ENCODE peak calls at places on chromosomes 11 and 22, in nine cellular contexts. T, U, O, Z, G, A, F, H and C are unnamed samples.

GRCh38 chr11:121603316-121603715 is 150.5 kb upstream of the SORL1-AS1 start:
- DNase-seq in T (no peak), U (no peak), O (no peak), Z (no peak), G (no peak), A (no peak), F (no peak), H (no peak), C (no peak)

GRCh38 chr11:122487669-122488068 is 167.9 kb upstream of the UBASH3B start:
- DNase-seq in T (no peak), U (no peak), O (no peak), Z (no peak), G (no peak), A (no peak), F (no peak), H (no peak), C (no peak)

GRCh38 chr11:2652857-2653643 is 46.7 kb downstream of the KCNQ1OT1 start:
- DNase-seq in T (no peak), U (no peak), O (no peak), Z (no peak), G (no peak), A (no peak), F (no peak), H (no peak), C (no peak)

GRCh38 chr22:23068832-23069385 is 1.4 kb upstream of the GNAZ start:
- DNase-seq in T (peak), U (no peak), O (peak), Z (no peak), G (no peak), A (peak), F (no peak), H (no peak), C (no peak)

GRCh38 chr22:32050678-32051515 is 7.8 kb downstream of the SLC5A1 start:
- DNase-seq in T (no peak), U (no peak), O (no peak), Z (no peak), G (peak), A (no peak), F (peak), H (peak), C (peak)

GRCh38 chr11:12785901-12786300 is 111.7 kb downstream of the TEAD1 start:
- DNase-seq in T (no peak), U (no peak), O (no peak), Z (no peak), G (no peak), A (no peak), F (no peak), H (no peak), C (no peak)

GRCh38 chr22:19622061-19622441 is 92.3 kb upstream of the SEPTIN5 start:
- DNase-seq in T (no peak), U (no peak), O (no peak), Z (no peak), G (no peak), A (no peak), F (no peak), H (no peak), C (no peak)

GRCh38 chr11:84564180-84564866 is 1062.8 kb downstream of the DLG2 start:
- DNase-seq in T (no peak), U (peak), O (no peak), Z (peak), G (peak), A (no peak), F (peak), H (no peak), C (peak)

GRCh38 chr11:70468256-70469230 is 70.2 kb downstream of the CTTN start:
- DNase-seq in T (no peak), U (no peak), O (no peak), Z (no peak), G (no peak), A (no peak), F (no peak), H (no peak), C (no peak)

GRCh38 chr11:67635231-67635521 is 4.4 kb downstream of the TBX10 start:
- DNase-seq in T (no peak), U (no peak), O (no peak), Z (no peak), G (no peak), A (no peak), F (no peak), H (no peak), C (no peak)

GRCh38 chr11:124329787-124330478 is 9.9 kb upstream of the OR8D2 start:
- DNase-seq in T (no peak), U (no peak), O (no peak), Z (peak), G (no peak), A (no peak), F (no peak), H (no peak), C (no peak)

GRCh38 chr11:75793966-75794365 is 21.0 kb upstream of the UVRAG start:
- DNase-seq in T (no peak), U (no peak), O (no peak), Z (no peak), G (no peak), A (no peak), F (no peak), H (no peak), C (no peak)

GRCh38 chr11:41578421-41579047 is 119.1 kb upstream of the LRRC4C start:
- DNase-seq in T (no peak), U (no peak), O (no peak), Z (no peak), G (no peak), A (no peak), F (no peak), H (no peak), C (no peak)

GRCh38 chr22:27952091-27952490 is 33.0 kb upstream of the PITPNB start:
- DNase-seq in T (no peak), U (no peak), O (no peak), Z (no peak), G (no peak), A (no peak), F (no peak), H (no peak), C (no peak)

GRCh38 chr11:62433553-62434301 is 14.9 kb downstream of the SCGB1A1 start:
- DNase-seq in T (no peak), U (no peak), O (no peak), Z (no peak), G (no peak), A (no peak), F (no peak), H (no peak), C (no peak)

GRCh38 chr11:12007769-12008737 is at the start of gene DKK3:
- DNase-seq in T (no peak), U (peak), O (no peak), Z (no peak), G (no peak), A (peak), F (no peak), H (no peak), C (no peak)

GRCh38 chr22:36986242-36986821 is 32.9 kb downstream of the TST start:
- DNase-seq in T (no peak), U (no peak), O (no peak), Z (no peak), G (peak), A (no peak), F (no peak), H (no peak), C (peak)